ENCODE peak calls at places on chromosomes 3 and 15, in seven cellular contexts. F, Z, V, S, Y, M and P are unnamed samples.

GRCh38 chr3:183830187-183830586 is 4.8 kb upstream of the MAP6D1 start:
- DNase-seq in Y (no peak), M (no peak), Z (no peak), V (no peak), S (no peak), F (no peak), P (no peak)

GRCh38 chr3:40047406-40047805 is 238.0 kb downstream of the MYRIP start:
- DNase-seq in S (no peak), M (no peak), Y (no peak), Z (no peak), F (no peak), V (no peak), P (no peak)

GRCh38 chr3:186080849-186081438 is 27.9 kb downstream of the ETV5 start:
- DNase-seq in Z (no peak), Y (no peak), M (no peak), V (no peak), S (no peak), F (no peak), P (no peak)

GRCh38 chr3:190731596-190731995 is 130.9 kb downstream of the GMNC start:
- DNase-seq in S (no peak), V (no peak), Z (no peak), F (no peak), M (no peak), Y (no peak), P (no peak)

GRCh38 chr3:27511724-27512422 is 27.7 kb upstream of the SLC4A7 start:
- DNase-seq in Y (no peak), V (no peak), F (no peak), Z (no peak), M (no peak), S (no peak), P (no peak)

GRCh38 chr15:100192092-100192695 is 149.6 kb downstream of the ADAMTS17 start:
- DNase-seq in Y (no peak), F (no peak), Z (no peak), S (no peak), M (peak), V (no peak), P (no peak)

GRCh38 chr3:73245459-73245858 is 184.0 kb downstream of the EBLN2 start:
- DNase-seq in F (no peak), V (no peak), Z (no peak), S (no peak), M (no peak), Y (no peak), P (no peak)

GRCh38 chr3:122697952-122698625 is 17.4 kb downstream of the PARP14 start:
- DNase-seq in F (no peak), V (no peak), Y (peak), Z (no peak), M (no peak), S (no peak), P (no peak)

GRCh38 chr15:74519311-74519710 is 21.7 kb upstream of the ARID3B start:
- DNase-seq in F (no peak), V (peak), Z (no peak), S (no peak), M (no peak), Y (no peak), P (no peak)

GRCh38 chr15:54502416-54503075 is 524.3 kb downstream of the UNC13C start:
- DNase-seq in M (no peak), F (no peak), Z (no peak), Y (no peak), S (no peak), V (no peak), P (no peak)

GRCh38 chr3:177196473-177197040 is 725 bp downstream of the TBL1XR1 start:
- DNase-seq in V (no peak), Y (peak), F (peak), Z (peak), S (peak), M (no peak), P (no peak)

GRCh38 chr3:154135511-154136173 is 14.5 kb downstream of the ARHGEF26 start:
- DNase-seq in S (no peak), Z (no peak), V (no peak), M (no peak), F (no peak), Y (no peak), P (no peak)

GRCh38 chr15:31360843-31361763 is 34.5 kb downstream of the KLF13 start:
- DNase-seq in S (peak), V (no peak), M (peak), F (peak), Z (no peak), Y (peak), P (peak)

GRCh38 chr3:35829499-35829898 is 190.2 kb downstream of the ARPP21 start:
- DNase-seq in V (no peak), M (no peak), F (no peak), Y (no peak), Z (no peak), S (no peak), P (no peak)

GRCh38 chr3:154872089-154872488 is 208.0 kb upstream of the MME start:
- DNase-seq in F (no peak), Y (no peak), Z (no peak), S (no peak), M (no peak), V (no peak), P (no peak)